ENCODE peak calls at places on chromosomes 11 and 22, in nine cellular contexts. U, K, P, H, J, V, D, F and B are unnamed samples.

GRCh38 chr22:49310354-49310753 is 517.3 kb downstream of the BRD1 start:
- DNase-seq in P (no peak), K (no peak), U (no peak), V (no peak), J (no peak), D (no peak), F (no peak), H (no peak), B (no peak)

GRCh38 chr11:124446926-124447325 is 1.4 kb upstream of the OR8B8 start:
- DNase-seq in H (no peak), F (no peak), V (no peak), J (no peak), U (no peak), D (no peak), P (no peak), K (no peak), B (no peak)

GRCh38 chr11:125410091-125410490 is 86.0 kb downstream of the FEZ1 start:
- DNase-seq in F (no peak), J (no peak), V (no peak), D (peak; percentile 69), K (no peak), H (no peak), U (no peak), P (no peak), B (no peak)

GRCh38 chr11:38791346-38791961 is 2193.4 kb upstream of the RAG2 start:
- DNase-seq in F (no peak), K (peak; percentile 40), J (peak; percentile 29), U (no peak), D (peak; percentile 66), V (peak; percentile 62), P (no peak), H (peak; percentile 67), B (no peak)

GRCh38 chr11:45232341-45233080 is 53.6 kb downstream of the SYT13 start:
- DNase-seq in H (no peak), J (no peak), V (no peak), P (no peak), U (no peak), D (no peak), K (no peak), F (no peak), B (no peak)

GRCh38 chr11:14073821-14074529 is 111.5 kb downstream of the SPON1 start:
- DNase-seq in J (no peak), P (peak; percentile 43), D (no peak), H (peak; percentile 73), F (no peak), V (no peak), K (no peak), U (no peak), B (no peak)

GRCh38 chr11:71245601-71246391 is 6.6 kb downstream of the SHANK2 start:
- DNase-seq in U (no peak), D (no peak), V (no peak), F (no peak), H (no peak), J (no peak), P (no peak), K (no peak), B (no peak)

GRCh38 chr11:131889760-131890620 is 519.6 kb downstream of the NTM start:
- DNase-seq in F (no peak), J (no peak), H (no peak), K (no peak), P (no peak), D (no peak), V (no peak), U (no peak), B (no peak)

GRCh38 chr11:94794287-94795168 is 26.4 kb downstream of the AMOTL1 start:
- DNase-seq in P (peak; percentile 76), J (no peak), F (peak; percentile 66), D (peak; percentile 99), U (no peak), K (peak; percentile 69), V (peak; percentile 19), H (peak; percentile 96), B (no peak)

GRCh38 chr11:27358306-27358705 is 4.7 kb downstream of the CCDC34 start:
- DNase-seq in J (no peak), D (no peak), P (no peak), K (no peak), H (peak; percentile 17), F (no peak), V (no peak), U (no peak), B (no peak)

GRCh38 chr11:116929393-116930090 is 92.1 kb upstream of the APOA1 start:
- DNase-seq in V (no peak), H (peak; percentile 51), K (peak; percentile 21), J (no peak), P (no peak), F (no peak), D (peak; percentile 17), U (no peak), B (no peak)

DNA sequence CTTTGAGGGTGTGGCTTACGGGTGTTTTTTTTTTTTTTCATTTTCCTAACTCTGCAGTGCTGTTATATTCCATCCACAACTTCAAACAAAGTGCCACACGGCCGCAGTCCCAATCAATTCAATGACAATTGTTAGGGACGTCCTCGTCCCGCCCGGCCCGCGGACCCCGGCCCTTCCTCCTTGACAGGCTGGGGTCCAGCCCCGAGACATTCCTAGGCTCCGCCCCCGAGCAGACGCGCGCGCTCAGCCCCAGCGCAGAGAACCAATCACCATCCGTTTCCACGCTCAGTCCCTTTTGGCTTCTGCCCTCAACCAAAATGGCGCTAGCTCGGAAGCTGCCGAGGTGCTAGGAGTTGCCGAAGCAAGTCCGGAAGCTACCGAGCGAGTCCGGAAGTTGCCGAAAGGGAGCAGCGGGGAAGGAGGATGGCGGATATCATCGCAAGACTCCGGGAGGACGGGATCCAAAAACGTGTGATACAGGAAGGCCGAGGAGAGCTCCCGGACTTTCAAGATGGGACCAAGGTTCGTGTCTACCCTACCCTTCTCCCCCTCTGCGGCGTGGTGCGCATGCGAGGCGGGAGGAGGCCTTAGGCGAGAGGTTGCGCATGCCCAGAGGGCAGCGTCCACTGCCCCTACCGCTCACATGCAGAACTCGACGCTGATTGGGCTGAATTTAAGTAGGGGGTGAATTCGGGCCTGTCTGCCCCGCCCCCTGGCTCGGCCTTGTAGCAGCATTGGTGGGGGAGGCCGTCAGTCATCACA is at the start of gene AIP:
- DNase-seq in J (peak; percentile 99), D (peak; percentile 97), K (peak; percentile 98), P (peak; percentile 98), V (peak; percentile 98), F (peak; percentile 97), H (peak; percentile 98), U (peak; percentile 86), B (peak; percentile 97)
- TF ChIP-seq CTCF in J (peak; percentile 40), D (peak; percentile 24), K (peak; percentile 20), P (no peak), V (no peak), F (peak; percentile 32), H (peak; percentile 44), U (peak; percentile 43), B (no peak)

DNA sequence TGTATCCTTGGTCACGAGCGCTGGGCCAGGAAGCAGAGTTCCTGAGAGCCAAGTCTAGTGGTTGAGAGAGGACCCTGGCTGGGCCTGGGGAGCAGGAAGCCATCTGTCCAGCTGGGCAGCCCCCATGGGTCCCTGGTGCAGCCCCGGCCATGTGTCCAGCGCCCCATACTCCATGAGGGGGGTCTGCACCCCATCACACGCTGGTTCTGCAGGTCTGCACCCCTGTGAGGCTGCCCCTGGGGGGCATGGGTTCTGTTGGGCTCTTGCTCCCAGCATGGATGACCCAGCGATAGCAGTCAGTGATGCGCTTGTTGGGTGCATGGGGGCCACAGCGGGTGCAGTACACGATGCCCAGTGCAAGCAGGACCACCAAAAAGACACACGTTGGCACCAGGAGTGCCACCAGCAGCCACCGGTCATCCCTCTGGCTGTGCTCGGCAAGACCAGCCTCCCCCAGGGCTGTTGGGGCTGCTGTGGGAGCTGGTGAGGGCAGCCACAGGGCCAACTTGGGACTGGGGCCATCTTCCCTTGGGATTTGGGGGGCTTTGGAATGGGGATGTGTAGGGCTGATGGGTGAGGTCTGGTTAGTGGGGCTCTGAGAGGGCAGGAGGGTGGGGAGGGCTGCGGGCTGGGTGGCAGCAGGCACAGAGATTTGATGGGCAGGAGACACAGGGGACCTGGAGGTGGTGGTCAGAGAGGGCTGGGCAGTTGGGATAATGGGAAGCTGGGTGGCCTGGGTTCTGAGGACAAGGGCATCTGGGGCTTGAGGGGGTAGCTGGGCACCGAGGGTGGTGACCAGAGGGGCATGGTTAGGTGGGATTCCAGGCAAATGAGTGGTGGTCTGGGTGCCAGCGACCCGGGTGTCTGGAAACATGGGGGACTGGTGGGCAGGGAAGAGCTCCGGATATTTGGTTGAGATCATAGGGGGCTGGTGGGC is 2.0 kb downstream of the CD248 start:
- DNase-seq in D (no peak), J (no peak), V (no peak), P (no peak), H (no peak), F (no peak), K (no peak), U (no peak), B (no peak)
- H3K4me3 ChIP-seq in D (peak overlapping the region; percentile 54), J (no peak overlapping the region), V (no peak overlapping the region), P (no peak overlapping the region), H (peak overlapping the region; percentile 98), F (peak overlapping the region; percentile 59), K (peak overlapping the region; percentile 67), U (peak overlapping the region; percentile 68), B (no peak overlapping the region)

GRCh38 chr11:110296226-110297081 is at the start of gene RDX:
- DNase-seq in H (peak; percentile 69), J (peak; percentile 24), U (no peak), P (peak; percentile 84), V (peak; percentile 79), K (peak; percentile 67), D (peak; percentile 43), F (peak; percentile 88), B (no peak)
- TF ChIP-seq CTCF in H (no peak), J (no peak), U (no peak), P (no peak), V (no peak), K (no peak), D (no peak), F (no peak), B (no peak)

GRCh38 chr22:46737976-46738641 is at the start of gene CERK:
- DNase-seq in U (no peak), P (peak; percentile 90), K (peak; percentile 81), J (peak; percentile 79), F (peak; percentile 75), V (peak; percentile 31), D (no peak), H (peak; percentile 63), B (no peak)

GRCh38 chr22:46735747-46736608 is 2.1 kb downstream of the CERK start:
- DNase-seq in U (no peak), D (no peak), K (no peak), F (no peak), P (no peak), J (no peak), V (no peak), H (no peak), B (no peak)

GRCh38 chr22:46737105-46737975 is 712 bp downstream of the CERK start:
- DNase-seq in U (no peak), F (no peak), V (no peak), P (no peak), J (peak; percentile 65), H (peak; percentile 35), D (no peak), K (no peak), B (no peak)

GRCh38 chr22:46734830-46735453 is 3.1 kb downstream of the CERK start:
- DNase-seq in V (no peak), K (no peak), F (peak; percentile 79), P (peak; percentile 60), U (no peak), H (peak; percentile 22), J (peak; percentile 27), D (no peak), B (peak; percentile 53)

DNA sequence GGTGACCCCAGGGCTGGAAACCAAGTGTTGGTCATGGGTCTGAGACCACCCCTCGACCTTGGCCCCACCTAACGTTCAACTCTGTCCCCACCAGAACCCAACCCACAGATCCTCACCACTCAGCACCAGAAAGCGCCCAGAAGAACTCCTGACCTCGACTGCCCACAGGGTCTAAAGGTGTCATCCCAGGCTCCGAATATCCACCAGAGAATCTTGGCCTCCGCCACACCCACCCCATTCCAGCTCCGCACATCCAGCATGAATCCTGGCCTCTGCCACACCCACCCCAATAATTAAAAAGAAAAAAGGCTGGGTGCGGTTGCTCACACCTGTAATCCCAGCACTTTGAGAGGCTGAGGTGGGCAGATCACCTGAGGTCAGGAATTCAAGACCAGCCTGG is 1.3 kb downstream of the CERK start:
- DNase-seq in V (no peak), K (no peak), J (no peak), P (no peak), U (no peak), H (no peak), F (no peak), D (no peak), B (no peak)
- H3K4me3 ChIP-seq in V (peak overlapping the region; percentile 96), K (peak overlapping the region; percentile 77), J (peak overlapping the region; percentile 67), P (peak overlapping the region; percentile 94), U (peak overlapping the region; percentile 100), H (peak overlapping the region; percentile 77), F (peak overlapping the region; percentile 89), D (peak overlapping the region; percentile 67), B (peak overlapping the region; percentile 71)